ENCODE peak calls at places on chromosomes 16 and 17, in four cellular contexts. I is non-pigmented ciliary epithelial cell, P is ACHN, V is 8988T. K is an unnamed sample.

GRCh38 chr17:4987767-4988083 is 250 bp upstream of the CAMTA2 start:
- DNase-seq in I (no peak), P (no peak), V (no peak), K (no peak)

GRCh38 chr16:75494696-75495601 is at the start of gene CHST6:
- DNase-seq in I (no peak), P (peak; percentile 64), V (peak; percentile 60), K (peak; percentile 26)

GRCh38 chr16:4091638-4092037 is 24.6 kb downstream of the ADCY9 start:
- DNase-seq in I (no peak), P (no peak), V (no peak), K (no peak)

GRCh38 chr17:31598921-31599571 is 207.6 kb downstream of the RAB11FIP4 start:
- DNase-seq in I (no peak), P (no peak), V (no peak), K (no peak)

GRCh38 chr17:35588196-35588920 is 1.2 kb downstream of the AP2B1 start:
- DNase-seq in I (peak; percentile 56), P (peak; percentile 88), V (no peak), K (peak; percentile 63)

GRCh38 chr17:72212041-72212440 is 91.2 kb downstream of the SOX9 start:
- DNase-seq in I (no peak), P (no peak), V (no peak), K (no peak)

GRCh38 chr17:77738666-77739531 is 219.6 kb upstream of the TNRC6C start:
- DNase-seq in I (no peak), P (no peak), V (no peak), K (no peak)

GRCh38 chr16:4053663-4054479 is 62.4 kb downstream of the ADCY9 start:
- DNase-seq in I (peak; percentile 35), P (no peak), V (no peak), K (peak; percentile 91)

GRCh38 chr17:73826181-73826871 is 182.1 kb upstream of the SDK2 start:
- DNase-seq in I (no peak), P (no peak), V (no peak), K (no peak)

GRCh38 chr17:16981928-16982327 is 10.0 kb upstream of the TNFRSF13B start:
- DNase-seq in I (no peak), P (no peak), V (no peak), K (no peak)